ENCODE peak calls at places on chromosomes 12 and 14, in four cellular contexts. L is epithelial cell of esophagus, I is lower leg skin, C is H54. Y is an unnamed sample.

GRCh38 chr12:26473291-26473690 is 277.9 kb downstream of the SSPN start:
- DNase-seq in L (peak; percentile 78), I (no peak), C (no peak), Y (no peak)

GRCh38 chr14:86057018-86057667 is 527.2 kb downstream of the FLRT2 start:
- DNase-seq in L (peak; percentile 50), I (no peak), C (no peak), Y (no peak)

GRCh38 chr12:57549203-57549908 is 488 bp upstream of the KIF5A start:
- DNase-seq in L (no peak), I (no peak), C (no peak), Y (no peak)

GRCh38 chr12:124567035-124567672 is at the start of gene NCOR2:
- DNase-seq in L (peak; percentile 29), I (no peak), C (peak; percentile 58), Y (peak; percentile 88)

GRCh38 chr12:1657616-1658167 is 28.7 kb downstream of the WNT5B start:
- DNase-seq in L (no peak), I (no peak), C (no peak), Y (no peak)

GRCh38 chr14:104633276-104633861 is 28.8 kb upstream of the TMEM179 start:
- DNase-seq in L (no peak), I (no peak), C (no peak), Y (no peak)

GRCh38 chr12:90173499-90174197 is 465.0 kb upstream of the ATP2B1 start:
- DNase-seq in L (no peak), I (no peak), C (no peak), Y (no peak)

GRCh38 chr12:69898236-69898635 is 73.2 kb downstream of the MYRFL start:
- DNase-seq in L (peak; percentile 75), I (no peak), C (no peak), Y (no peak)

GRCh38 chr12:111673503-111673902 is 12.3 kb downstream of the BRAP start:
- DNase-seq in L (peak; percentile 35), I (no peak), C (no peak), Y (no peak)

GRCh38 chr12:88977115-88977514 is 375.2 kb downstream of the DUSP6 start:
- DNase-seq in L (no peak), I (no peak), C (no peak), Y (no peak)

GRCh38 chr14:78836777-78837176 is 666.6 kb downstream of the NRXN3 start:
- DNase-seq in L (peak; percentile 79), I (no peak), C (peak; percentile 7), Y (no peak)

GRCh38 chr12:113422030-113422900 is at the start of gene SDSL:
- DNase-seq in L (peak; percentile 88), I (peak; percentile 91), C (peak; percentile 94), Y (peak; percentile 88)

GRCh38 chr14:103705524-103706284 is 9.5 kb downstream of the XRCC3 start:
- DNase-seq in L (no peak), I (no peak), C (no peak), Y (no peak)

GRCh38 chr12:12663644-12664294 is 32.2 kb downstream of the GPR19 start:
- DNase-seq in L (no peak), I (peak; percentile 40), C (no peak), Y (no peak)

GRCh38 chr12:100251917-100252316 is 15.0 kb downstream of the DEPDC4 start:
- DNase-seq in L (no peak), I (no peak), C (no peak), Y (no peak)

GRCh38 chr14:56036353-56036752 is 81.9 kb upstream of the PELI2 start:
- DNase-seq in L (peak; percentile 7), I (no peak), C (no peak), Y (no peak)

GRCh38 chr12:112386726-112387125 is 4.5 kb upstream of the HECTD4 start:
- DNase-seq in L (no peak), I (no peak), C (no peak), Y (no peak)

GRCh38 chr14:104224516-104225281 is 86.3 kb downstream of the KIF26A start:
- DNase-seq in L (no peak), I (no peak), C (no peak), Y (peak; percentile 72)

GRCh38 chr14:105197274-105197673 is 16.2 kb upstream of the NUDT14 start:
- DNase-seq in L (peak; percentile 28), I (no peak), C (no peak), Y (no peak)

GRCh38 chr12:3962661-3963483 is 89.7 kb upstream of the PARP11 start:
- DNase-seq in L (peak; percentile 26), I (peak; percentile 83), C (no peak), Y (no peak)

GRCh38 chr14:104341532-104342434 is 203.4 kb downstream of the KIF26A start:
- DNase-seq in L (no peak), I (peak; percentile 79), C (peak; percentile 51), Y (peak; percentile 72)

GRCh38 chr14:100298551-100299237 is 7.5 kb downstream of the SLC25A29 start:
- DNase-seq in L (no peak), I (peak; percentile 78), C (no peak), Y (no peak)

GRCh38 chr14:22379727-22380126 is 209.3 kb downstream of the DAD1 start:
- DNase-seq in L (peak; percentile 48), I (no peak), C (no peak), Y (no peak)

GRCh38 chr14:79186523-79186922 is 1016.4 kb downstream of the NRXN3 start:
- DNase-seq in L (no peak), I (no peak), C (no peak), Y (no peak)

GRCh38 chr12:15186593-15186992 is 34.6 kb downstream of the RERG start:
- DNase-seq in L (no peak), I (no peak), C (no peak), Y (no peak)

GRCh38 chr14:89973234-89973823 is 17.6 kb downstream of the TDP1 start:
- DNase-seq in L (peak; percentile 74), I (no peak), C (peak; percentile 54), Y (peak; percentile 59)

GRCh38 chr12:100157427-100157821 is 14.8 kb upstream of the BLTP3B start:
- DNase-seq in L (no peak), I (no peak), C (no peak), Y (no peak)